ENCODE peak calls at places on chromosomes 11 and 22, in six cellular contexts. J, Q, F, X, C and O are unnamed samples.

GRCh38 chr11:33970984-33971466 is 79.1 kb upstream of the LMO2 start:
- DNase-seq in J (peak), Q (peak), F (peak), X (no peak), C (peak), O (peak)

GRCh38 chr11:102390667-102391449 is 43.8 kb downstream of the BIRC2 start:
- DNase-seq in J (peak), Q (peak), F (peak), X (peak), C (peak), O (peak)

GRCh38 chr11:122159861-122160260 is 43.8 kb upstream of the BLID start:
- DNase-seq in J (no peak), Q (no peak), F (no peak), X (no peak), C (no peak), O (no peak)

GRCh38 chr22:46525681-46526483 is 11.5 kb downstream of the CELSR1 start:
- DNase-seq in J (no peak), Q (no peak), F (no peak), X (no peak), C (no peak), O (peak)

GRCh38 chr22:20507253-20508066 is at the start of gene MED15:
- DNase-seq in J (peak), Q (peak), F (peak), X (peak), C (peak), O (peak)

GRCh38 chr22:39530692-39531331 is 1.7 kb downstream of the RPS19BP1 start:
- DNase-seq in J (peak), Q (no peak), F (peak), X (no peak), C (peak), O (no peak)

GRCh38 chr22:38327805-38328204 is 10.6 kb upstream of the CSNK1E start:
- DNase-seq in J (no peak), Q (no peak), F (no peak), X (no peak), C (no peak), O (no peak)

GRCh38 chr22:39452740-39453040 is 4.1 kb upstream of the MGAT3 start:
- DNase-seq in J (peak), Q (no peak), F (peak), X (no peak), C (no peak), O (no peak)

GRCh38 chr11:8233691-8234424 is 29.8 kb downstream of the LMO1 start:
- DNase-seq in J (peak), Q (no peak), F (no peak), X (no peak), C (no peak), O (no peak)

GRCh38 chr11:1017269-1018005 is 19.1 kb downstream of the MUC6 start:
- DNase-seq in J (no peak), Q (no peak), F (no peak), X (no peak), C (peak), O (no peak)

GRCh38 chr11:23569547-23569946 is 709.3 kb upstream of the CCDC179 start:
- DNase-seq in J (no peak), Q (no peak), F (no peak), X (no peak), C (no peak), O (no peak)

GRCh38 chr11:85531498-85531897 is 95.6 kb downstream of the DLG2 start:
- DNase-seq in J (no peak), Q (no peak), F (no peak), X (no peak), C (no peak), O (no peak)
- TF ChIP-seq JUND in J (no peak), Q (no peak), F (no peak), X (no peak), C (no peak), O (no peak)

DNA sequence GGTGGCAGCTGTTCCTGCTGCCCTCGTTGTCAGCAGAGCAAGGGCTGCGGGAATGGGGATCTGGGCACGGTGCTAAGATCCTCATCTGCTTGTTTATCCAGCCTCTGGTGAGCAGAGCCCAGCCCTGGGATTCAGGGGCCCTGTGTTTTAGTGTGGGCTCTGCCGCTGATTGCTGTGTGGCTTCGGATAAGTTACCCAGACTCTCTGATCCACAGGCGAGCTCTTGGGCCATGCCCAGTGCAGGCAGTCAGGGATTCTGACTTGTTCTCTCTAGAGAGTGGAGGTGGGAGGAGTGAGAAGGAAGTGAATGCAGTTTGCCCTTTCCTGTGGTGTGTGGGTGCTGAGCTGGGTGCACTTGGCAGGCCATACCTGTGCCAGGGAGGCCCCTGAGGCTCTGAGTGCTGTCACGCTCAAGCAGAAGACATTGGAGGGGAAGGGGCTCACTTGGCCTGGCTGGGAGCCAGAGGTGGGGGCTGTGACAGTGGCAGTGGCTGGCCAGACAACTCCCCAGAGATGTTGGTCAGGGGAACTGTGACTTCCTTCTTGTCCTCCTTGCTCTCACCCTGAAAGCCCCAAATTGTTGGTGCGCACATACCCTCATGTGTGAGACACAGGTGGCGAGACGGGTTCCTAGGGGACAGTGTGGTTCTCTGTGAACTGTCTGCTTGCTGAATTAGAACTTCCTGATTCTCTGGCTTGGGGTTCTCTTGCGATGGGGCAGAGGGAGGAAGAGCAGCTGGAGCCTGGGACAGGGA is 43.7 kb downstream of the CD82 start:
- DNase-seq in J (no peak), Q (no peak), F (no peak), X (no peak), C (no peak), O (no peak)
- TF ChIP-seq JUND in J (no peak), Q (no peak), F (no peak), X (no peak), C (no peak), O (no peak)

GRCh38 chr11:69636512-69636866 is 4.5 kb upstream of the CCND1 start:
- DNase-seq in J (no peak), Q (peak), F (no peak), X (peak), C (no peak), O (peak)
- TF ChIP-seq JUND in J (no peak), Q (no peak), F (no peak), X (no peak), C (no peak), O (no peak)

GRCh38 chr11:19955660-19956059 is 204.6 kb downstream of the DBX1 start:
- DNase-seq in J (peak), Q (no peak), F (no peak), X (no peak), C (no peak), O (no peak)

GRCh38 chr11:19954899-19955298 is 205.4 kb downstream of the DBX1 start:
- DNase-seq in J (no peak), Q (no peak), F (no peak), X (no peak), C (peak), O (peak)

GRCh38 chr11:19953342-19953741 is 206.9 kb downstream of the DBX1 start:
- DNase-seq in J (no peak), Q (no peak), F (no peak), X (peak), C (peak), O (no peak)

GRCh38 chr11:19952101-19952605 is 208.1 kb downstream of the DBX1 start:
- DNase-seq in J (peak), Q (no peak), F (no peak), X (no peak), C (peak), O (no peak)

GRCh38 chr11:19953909-19954308 is 206.4 kb downstream of the DBX1 start:
- DNase-seq in J (no peak), Q (peak), F (peak), X (no peak), C (peak), O (peak)
- TF ChIP-seq JUND in J (peak), Q (no peak), F (peak), X (peak), C (peak), O (no peak)

GRCh38 chr22:45435544-45436139 is 22.1 kb downstream of the RIBC2 start:
- DNase-seq in J (peak), Q (peak), F (peak), X (peak), C (peak), O (peak)
- TF ChIP-seq JUND in J (no peak), Q (no peak), F (no peak), X (peak), C (no peak), O (no peak)

GRCh38 chr22:28821452-28821851 is 21.1 kb upstream of the XBP1 start:
- DNase-seq in J (no peak), Q (no peak), F (no peak), X (no peak), C (no peak), O (no peak)

GRCh38 chr22:28820885-28821284 is 20.5 kb upstream of the XBP1 start:
- DNase-seq in J (no peak), Q (no peak), F (no peak), X (no peak), C (no peak), O (no peak)

GRCh38 chr22:28817919-28818859 is 17.8 kb upstream of the XBP1 start:
- DNase-seq in J (peak), Q (no peak), F (no peak), X (no peak), C (peak), O (peak)

GRCh38 chr22:28816994-28817530 is 16.7 kb upstream of the XBP1 start:
- DNase-seq in J (no peak), Q (no peak), F (no peak), X (no peak), C (no peak), O (no peak)

DNA sequence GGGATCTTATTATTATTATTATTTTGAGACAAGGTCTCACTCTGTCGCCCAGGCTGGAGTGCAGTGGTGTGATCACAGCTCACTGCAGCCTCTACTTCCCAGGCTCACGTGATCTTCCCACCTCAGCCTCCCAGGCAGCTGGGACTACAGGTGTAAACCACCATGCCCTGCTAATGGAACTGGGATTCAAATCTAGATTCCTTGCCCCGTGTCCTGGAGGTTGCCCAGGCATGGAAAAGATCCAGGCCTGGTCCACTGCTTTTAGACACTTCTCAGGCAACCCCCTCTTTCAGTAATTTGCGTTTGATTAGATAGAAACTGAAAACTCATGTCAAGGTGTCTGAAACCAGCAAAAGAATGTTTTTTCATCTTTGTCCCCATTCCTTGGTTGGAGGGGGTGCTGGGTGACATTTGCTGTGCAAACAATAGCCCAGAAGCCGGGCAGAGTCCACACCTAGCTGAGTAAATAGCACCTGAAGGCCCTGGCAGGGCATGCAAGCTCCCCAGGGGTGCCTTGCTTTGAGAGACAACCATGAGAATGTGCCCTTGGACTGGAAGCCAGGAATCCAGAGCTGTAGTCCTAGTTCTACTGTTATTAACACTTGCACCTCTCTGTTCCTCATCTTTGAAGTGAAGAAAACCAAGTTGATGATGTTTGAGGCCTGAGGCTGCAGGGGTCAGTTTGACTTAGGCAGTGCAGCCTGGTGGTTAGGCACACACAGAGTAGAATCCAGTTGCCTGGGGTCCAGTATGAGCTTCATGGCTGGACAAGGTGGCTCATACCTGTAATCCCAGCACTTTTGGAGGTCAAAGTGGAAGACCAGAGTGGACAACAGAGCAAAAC is 19.1 kb upstream of the XBP1 start:
- DNase-seq in J (no peak), Q (no peak), F (no peak), X (no peak), C (peak), O (no peak)
- TF ChIP-seq JUND in J (no peak), Q (no peak), F (no peak), X (no peak), C (peak), O (peak)

GRCh38 chr11:104852811-104853210 is 45.4 kb downstream of the CASP12 start:
- DNase-seq in J (no peak), Q (no peak), F (no peak), X (no peak), C (no peak), O (no peak)
- TF ChIP-seq JUND in J (peak), Q (no peak), F (no peak), X (no peak), C (no peak), O (no peak)

GRCh38 chr22:27876684-27877083 is 42.4 kb downstream of the PITPNB start:
- DNase-seq in J (no peak), Q (no peak), F (no peak), X (no peak), C (no peak), O (no peak)
- TF ChIP-seq JUND in J (no peak), Q (no peak), F (no peak), X (no peak), C (no peak), O (no peak)

GRCh38 chr22:44711701-44712100 is 9.7 kb downstream of the PRR5 start:
- DNase-seq in J (no peak), Q (no peak), F (no peak), X (no peak), C (no peak), O (no peak)
- TF ChIP-seq JUND in J (no peak), Q (no peak), F (no peak), X (no peak), C (no peak), O (no peak)